ENCODE peak calls at places on chromosomes 2 and 18, in four cellular contexts. One of them, this sample, is unnamed.

GRCh38 chr2:47032773-47033101 is 117.1 kb upstream of the MCFD2 start:
- DNase-seq in K562: no peak
- DNase-seq in HL-60: no peak
- DNase-seq in GM12878: no peak
- DNase-seq in this sample: no peak

GRCh38 chr2:121472465-121472993 is 58.2 kb upstream of the RNU4ATAC start:
- DNase-seq in K562: no peak
- DNase-seq in HL-60: no peak
- DNase-seq in GM12878: no peak
- DNase-seq in this sample: no peak

GRCh38 chr2:142112648-142113278 is 18.1 kb downstream of the LRP1B start:
- DNase-seq in K562: no peak
- DNase-seq in HL-60: no peak
- DNase-seq in GM12878: no peak
- DNase-seq in this sample: no peak

GRCh38 chr18:63974991-63975390 is 5.1 kb downstream of the SERPINB8 start:
- DNase-seq in K562: no peak
- DNase-seq in HL-60: peak
- DNase-seq in GM12878: no peak
- DNase-seq in this sample: no peak

GRCh38 chr18:5304232-5304631 is 8.7 kb upstream of the ZBTB14 start:
- DNase-seq in K562: no peak
- DNase-seq in HL-60: no peak
- DNase-seq in GM12878: no peak
- DNase-seq in this sample: no peak

GRCh38 chr2:134504586-134505336 is 214.0 kb downstream of the TMEM163 start:
- DNase-seq in K562: no peak
- DNase-seq in HL-60: no peak
- DNase-seq in GM12878: no peak
- DNase-seq in this sample: no peak

GRCh38 chr2:130341562-130342019 is 1.1 kb upstream of the IMP4 start:
- DNase-seq in K562: peak
- DNase-seq in HL-60: no peak
- DNase-seq in GM12878: no peak
- DNase-seq in this sample: no peak

GRCh38 chr18:25832008-25832604 is 258.3 kb downstream of the SS18 start:
- DNase-seq in K562: peak
- DNase-seq in HL-60: peak
- DNase-seq in GM12878: no peak
- DNase-seq in this sample: peak

GRCh38 chr2:189798312-189799029 is 14.2 kb downstream of the PMS1 start:
- DNase-seq in K562: no peak
- DNase-seq in HL-60: peak
- DNase-seq in GM12878: peak
- DNase-seq in this sample: no peak

GRCh38 chr2:29039718-29040480 is 34.4 kb downstream of the PCARE start:
- DNase-seq in K562: no peak
- DNase-seq in HL-60: no peak
- DNase-seq in GM12878: no peak
- DNase-seq in this sample: no peak

GRCh38 chr18:1659190-1659589 is 754.5 kb downstream of the ADCYAP1 start:
- DNase-seq in K562: no peak
- DNase-seq in HL-60: no peak
- DNase-seq in GM12878: no peak
- DNase-seq in this sample: no peak

GRCh38 chr18:8513249-8513648 is 96.0 kb upstream of the RAB12 start:
- DNase-seq in K562: no peak
- DNase-seq in HL-60: no peak
- DNase-seq in GM12878: no peak
- DNase-seq in this sample: no peak

GRCh38 chr2:32626591-32627221 is 1.1 kb upstream of the TTC27 start:
- DNase-seq in K562: no peak
- DNase-seq in HL-60: no peak
- DNase-seq in GM12878: no peak
- DNase-seq in this sample: no peak

GRCh38 chr2:53450885-53451284 is 316.7 kb upstream of the CHAC2 start:
- DNase-seq in K562: no peak
- DNase-seq in HL-60: no peak
- DNase-seq in GM12878: no peak
- DNase-seq in this sample: no peak
- TF ChIP-seq SPI1 in K562: no peak
- TF ChIP-seq SPI1 in HL-60: no peak
- TF ChIP-seq SPI1 in GM12878: no peak
- TF ChIP-seq SPI1 in this sample: no peak

GRCh38 chr2:209685963-209686362 is 85.7 kb upstream of the UNC80 start:
- DNase-seq in K562: no peak
- DNase-seq in HL-60: no peak
- DNase-seq in GM12878: no peak
- DNase-seq in this sample: no peak

GRCh38 chr2:209685340-209685739 is 86.3 kb upstream of the UNC80 start:
- DNase-seq in K562: no peak
- DNase-seq in HL-60: no peak
- DNase-seq in GM12878: no peak
- DNase-seq in this sample: no peak

GRCh38 chr2:209686417-209686816 is 85.2 kb upstream of the UNC80 start:
- DNase-seq in K562: no peak
- DNase-seq in HL-60: no peak
- DNase-seq in GM12878: no peak
- DNase-seq in this sample: no peak

GRCh38 chr2:209687261-209687660 is 84.4 kb upstream of the UNC80 start:
- DNase-seq in K562: no peak
- DNase-seq in HL-60: no peak
- DNase-seq in GM12878: no peak
- DNase-seq in this sample: no peak

GRCh38 chr2:209688388-209688787 is 83.2 kb upstream of the UNC80 start:
- DNase-seq in K562: no peak
- DNase-seq in HL-60: no peak
- DNase-seq in GM12878: no peak
- DNase-seq in this sample: no peak
- TF ChIP-seq SPI1 in K562: no peak
- TF ChIP-seq SPI1 in HL-60: no peak
- TF ChIP-seq SPI1 in GM12878: no peak
- TF ChIP-seq SPI1 in this sample: no peak

GRCh38 chr2:194363295-194363694 is 1293.7 kb upstream of the SLC39A10 start:
- DNase-seq in K562: no peak
- DNase-seq in HL-60: no peak
- DNase-seq in GM12878: no peak
- DNase-seq in this sample: no peak
- TF ChIP-seq SPI1 in K562: no peak
- TF ChIP-seq SPI1 in HL-60: no peak
- TF ChIP-seq SPI1 in GM12878: no peak
- TF ChIP-seq SPI1 in this sample: no peak

DNA sequence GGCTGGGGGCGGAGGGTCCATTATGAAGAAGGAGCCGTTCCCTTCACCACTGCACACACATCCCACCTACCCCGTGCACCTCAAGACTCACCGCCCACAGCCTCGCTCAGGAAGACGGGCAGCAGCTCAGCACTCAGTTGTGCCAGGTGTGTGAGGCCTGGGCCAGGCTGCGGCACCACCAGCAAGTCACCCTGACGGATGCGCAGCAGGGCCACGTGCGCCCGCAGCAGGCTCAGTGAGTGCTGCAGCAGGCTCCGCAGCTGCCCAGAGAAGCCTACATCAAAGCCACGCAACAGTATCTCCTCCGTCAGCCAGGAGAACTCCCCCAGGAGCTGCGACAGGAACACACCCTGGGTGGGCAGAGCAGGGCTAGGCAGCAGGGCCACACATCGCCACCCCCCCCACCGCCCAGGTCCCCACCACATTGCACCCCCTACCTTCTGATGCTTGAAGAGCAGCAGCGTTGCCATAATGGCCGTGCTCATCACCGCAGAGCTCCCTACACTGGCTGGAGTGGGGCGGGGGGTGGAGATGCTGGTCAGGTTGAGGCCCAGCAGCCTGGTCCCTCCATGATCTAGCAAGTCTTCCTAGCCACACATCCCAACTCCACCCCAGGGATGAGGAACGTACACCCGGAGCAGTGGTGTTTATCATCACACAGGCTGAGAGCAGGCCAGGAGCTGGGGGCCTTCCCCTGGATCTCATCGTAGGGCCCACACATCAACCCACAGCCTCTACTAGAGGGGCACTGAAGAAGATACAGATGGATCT is 10.2 kb downstream of the GPAT2 start:
- DNase-seq in K562: no peak
- DNase-seq in HL-60: no peak
- DNase-seq in GM12878: no peak
- DNase-seq in this sample: no peak
- TF ChIP-seq SPI1 in K562: no peak
- TF ChIP-seq SPI1 in HL-60: no peak
- TF ChIP-seq SPI1 in GM12878: no peak
- TF ChIP-seq SPI1 in this sample: no peak

GRCh38 chr2:111156529-111156928 is 35.8 kb downstream of the BCL2L11 start:
- DNase-seq in K562: no peak
- DNase-seq in HL-60: no peak
- DNase-seq in GM12878: no peak
- DNase-seq in this sample: no peak

GRCh38 chr2:111157798-111158197 is 37.1 kb downstream of the BCL2L11 start:
- DNase-seq in K562: no peak
- DNase-seq in HL-60: no peak
- DNase-seq in GM12878: peak
- DNase-seq in this sample: no peak

GRCh38 chr2:111154758-111155157 is 34.0 kb downstream of the BCL2L11 start:
- DNase-seq in K562: no peak
- DNase-seq in HL-60: no peak
- DNase-seq in GM12878: no peak
- DNase-seq in this sample: no peak

GRCh38 chr2:111155610-111156009 is 34.9 kb downstream of the BCL2L11 start:
- DNase-seq in K562: no peak
- DNase-seq in HL-60: no peak
- DNase-seq in GM12878: no peak
- DNase-seq in this sample: no peak

GRCh38 chr2:111157071-111157661 is 36.5 kb downstream of the BCL2L11 start:
- DNase-seq in K562: no peak
- DNase-seq in HL-60: no peak
- DNase-seq in GM12878: no peak
- DNase-seq in this sample: no peak
- TF ChIP-seq SPI1 in K562: no peak
- TF ChIP-seq SPI1 in HL-60: no peak
- TF ChIP-seq SPI1 in GM12878: no peak
- TF ChIP-seq SPI1 in this sample: no peak

GRCh38 chr2:239224249-239224605 is 176.6 kb downstream of the HDAC4 start:
- DNase-seq in K562: no peak
- DNase-seq in HL-60: peak
- DNase-seq in GM12878: no peak
- DNase-seq in this sample: no peak

GRCh38 chr2:239227111-239227581 is 173.7 kb downstream of the HDAC4 start:
- DNase-seq in K562: no peak
- DNase-seq in HL-60: no peak
- DNase-seq in GM12878: no peak
- DNase-seq in this sample: no peak

GRCh38 chr2:239226677-239227076 is 174.1 kb downstream of the HDAC4 start:
- DNase-seq in K562: no peak
- DNase-seq in HL-60: no peak
- DNase-seq in GM12878: no peak
- DNase-seq in this sample: no peak

GRCh38 chr2:239225921-239226561 is 174.8 kb downstream of the HDAC4 start:
- DNase-seq in K562: no peak
- DNase-seq in HL-60: no peak
- DNase-seq in GM12878: no peak
- DNase-seq in this sample: no peak

GRCh38 chr2:239225456-239225855 is 175.4 kb downstream of the HDAC4 start:
- DNase-seq in K562: no peak
- DNase-seq in HL-60: peak
- DNase-seq in GM12878: no peak
- DNase-seq in this sample: no peak
- TF ChIP-seq SPI1 in K562: no peak
- TF ChIP-seq SPI1 in HL-60: no peak
- TF ChIP-seq SPI1 in GM12878: no peak
- TF ChIP-seq SPI1 in this sample: no peak

GRCh38 chr2:85398426-85399182 is 11.6 kb downstream of the CAPG start:
- DNase-seq in K562: no peak
- DNase-seq in HL-60: no peak
- DNase-seq in GM12878: no peak
- DNase-seq in this sample: no peak
- TF ChIP-seq SPI1 in K562: no peak
- TF ChIP-seq SPI1 in HL-60: no peak
- TF ChIP-seq SPI1 in GM12878: no peak
- TF ChIP-seq SPI1 in this sample: no peak